ENCODE peak calls at places on chromosome 6, in five cellular contexts. One of them, this sample, is unnamed.

GRCh38 chr6:47741807-47742206 is 40.0 kb upstream of the OPN5 start:
- DNase-seq in mucosa of gallbladder: peak; percentile 43
- DNase-seq in GM20000: peak; percentile 14
- DNase-seq in H1: no peak
- DNase-seq in stomach: no peak
- DNase-seq in this sample: no peak

GRCh38 chr6:33205172-33206026 is 944 bp downstream of the HSD17B8 start:
- DNase-seq in mucosa of gallbladder: no peak
- DNase-seq in GM20000: peak; percentile 48
- DNase-seq in H1: no peak
- DNase-seq in stomach: no peak
- DNase-seq in this sample: no peak

GRCh38 chr6:25312703-25313102 is 33.5 kb downstream of the CARMIL1 start:
- DNase-seq in mucosa of gallbladder: no peak
- DNase-seq in GM20000: no peak
- DNase-seq in H1: no peak
- DNase-seq in stomach: no peak
- DNase-seq in this sample: no peak

GRCh38 chr6:79028641-79029314 is 49.3 kb downstream of the PHIP start:
- DNase-seq in mucosa of gallbladder: no peak
- DNase-seq in GM20000: no peak
- DNase-seq in H1: no peak
- DNase-seq in stomach: no peak
- DNase-seq in this sample: no peak

GRCh38 chr6:142845143-142845571 is 99.8 kb downstream of the HIVEP2 start:
- DNase-seq in mucosa of gallbladder: no peak
- DNase-seq in GM20000: peak; percentile 20
- DNase-seq in H1: no peak
- DNase-seq in stomach: no peak
- DNase-seq in this sample: no peak

GRCh38 chr6:168015492-168016175 is 18.2 kb downstream of the KIF25 start:
- DNase-seq in mucosa of gallbladder: no peak
- DNase-seq in GM20000: no peak
- DNase-seq in H1: peak; percentile 17
- DNase-seq in stomach: no peak
- DNase-seq in this sample: no peak

GRCh38 chr6:90343581-90343980 is 46.9 kb upstream of the BACH2 start:
- DNase-seq in mucosa of gallbladder: no peak
- DNase-seq in GM20000: no peak
- DNase-seq in H1: no peak
- DNase-seq in stomach: no peak
- DNase-seq in this sample: no peak

GRCh38 chr6:161351855-161352254 is 78.0 kb upstream of the AGPAT4 start:
- DNase-seq in mucosa of gallbladder: no peak
- DNase-seq in GM20000: no peak
- DNase-seq in H1: no peak
- DNase-seq in stomach: no peak
- DNase-seq in this sample: no peak

GRCh38 chr6:17703256-17703694 is 3.5 kb downstream of the NUP153 start:
- DNase-seq in mucosa of gallbladder: peak; percentile 21
- DNase-seq in GM20000: no peak
- DNase-seq in H1: no peak
- DNase-seq in stomach: no peak
- DNase-seq in this sample: no peak

GRCh38 chr6:149076355-149076734 is 241.2 kb upstream of the TAB2 start:
- DNase-seq in mucosa of gallbladder: no peak
- DNase-seq in GM20000: no peak
- DNase-seq in H1: no peak
- DNase-seq in stomach: no peak
- DNase-seq in this sample: no peak

GRCh38 chr6:28802417-28803336 is 121.1 kb downstream of the TRIM27 start:
- DNase-seq in mucosa of gallbladder: no peak
- DNase-seq in GM20000: no peak
- DNase-seq in H1: peak; percentile 75
- DNase-seq in stomach: no peak
- DNase-seq in this sample: no peak

GRCh38 chr6:89339565-89339964 is 13.0 kb downstream of the UBE2J1 start:
- DNase-seq in mucosa of gallbladder: no peak
- DNase-seq in GM20000: no peak
- DNase-seq in H1: no peak
- DNase-seq in stomach: no peak
- DNase-seq in this sample: no peak

GRCh38 chr6:35258336-35258735 is 1.2 kb upstream of the ZNF76 start:
- DNase-seq in mucosa of gallbladder: no peak
- DNase-seq in GM20000: no peak
- DNase-seq in H1: no peak
- DNase-seq in stomach: no peak
- DNase-seq in this sample: no peak

GRCh38 chr6:124441430-124441829 is 520.8 kb upstream of the RNF217 start:
- DNase-seq in mucosa of gallbladder: no peak
- DNase-seq in GM20000: no peak
- DNase-seq in H1: no peak
- DNase-seq in stomach: no peak
- DNase-seq in this sample: no peak

GRCh38 chr6:13486679-13487121 is 700 bp downstream of the GFOD1 start:
- DNase-seq in mucosa of gallbladder: peak; percentile 54
- DNase-seq in GM20000: peak; percentile 82
- DNase-seq in H1: peak; percentile 74
- DNase-seq in stomach: peak; percentile 45
- DNase-seq in this sample: peak; percentile 27

GRCh38 chr6:132919476-132919875 is 105.1 kb downstream of the RPS12 start:
- DNase-seq in mucosa of gallbladder: peak; percentile 66
- DNase-seq in GM20000: no peak
- DNase-seq in H1: no peak
- DNase-seq in stomach: peak; percentile 60
- DNase-seq in this sample: no peak

This sample was measured in amygdala.